ENCODE peak calls at places on chromosomes 2 and 18, in nine cellular contexts. G is PC-9, C is hepatocyte, Q is right atrium auricular region, L is brain microvascular endothelial cell, W is heart right ventricle, X is ovary, P is skeletal muscle cell, E is AG10803. V is an unnamed sample.

GRCh38 chr2:205367536-205367935 is 314.8 kb upstream of the NRP2 start:
- DNase-seq in Q (no peak), X (no peak), L (no peak), E (no peak), W (no peak), P (no peak), C (no peak), G (no peak), V (no peak)

GRCh38 chr2:63078852-63079606 is 28.4 kb downstream of the OTX1 start:
- DNase-seq in P (no peak), L (no peak), W (no peak), Q (no peak), E (no peak), C (no peak), X (no peak), G (no peak), V (no peak)

GRCh38 chr2:241108271-241109209 is 6.5 kb upstream of the MTERF4 start:
- DNase-seq in L (no peak), X (no peak), E (no peak), W (no peak), G (no peak), P (no peak), C (no peak), Q (no peak), V (no peak)

GRCh38 chr18:70166668-70167067 is 38.8 kb downstream of the RTTN start:
- DNase-seq in P (no peak), C (no peak), W (no peak), G (no peak), E (no peak), Q (no peak), X (no peak), L (no peak), V (no peak)

GRCh38 chr2:32748158-32748557 is 120.3 kb downstream of the TTC27 start:
- DNase-seq in X (no peak), P (no peak), G (no peak), C (no peak), Q (no peak), L (no peak), W (no peak), E (no peak), V (no peak)

GRCh38 chr18:30545393-30545792 is 497.1 kb downstream of the DSC3 start:
- DNase-seq in E (no peak), Q (no peak), P (no peak), W (no peak), C (no peak), L (no peak), X (no peak), G (no peak), V (no peak)

GRCh38 chr2:190805843-190806242 is 74.8 kb upstream of the GLS start:
- DNase-seq in Q (no peak), L (no peak), E (no peak), X (no peak), P (no peak), W (no peak), C (no peak), G (no peak), V (no peak)

GRCh38 chr2:213246665-213247281 is 37.5 kb upstream of the SPAG16 start:
- DNase-seq in W (no peak), X (no peak), L (no peak), P (no peak), Q (no peak), C (peak), G (peak), E (peak), V (no peak)

GRCh38 chr18:73942081-73942625 is 205.5 kb downstream of the FBXO15 start:
- DNase-seq in W (no peak), C (no peak), X (no peak), L (no peak), Q (peak), E (no peak), G (no peak), P (no peak), V (no peak)

GRCh38 chr2:232309592-232309991 is 69.0 kb upstream of the ALPP start:
- DNase-seq in E (no peak), P (no peak), X (no peak), C (no peak), L (no peak), W (no peak), Q (no peak), G (no peak), V (no peak)

DNA sequence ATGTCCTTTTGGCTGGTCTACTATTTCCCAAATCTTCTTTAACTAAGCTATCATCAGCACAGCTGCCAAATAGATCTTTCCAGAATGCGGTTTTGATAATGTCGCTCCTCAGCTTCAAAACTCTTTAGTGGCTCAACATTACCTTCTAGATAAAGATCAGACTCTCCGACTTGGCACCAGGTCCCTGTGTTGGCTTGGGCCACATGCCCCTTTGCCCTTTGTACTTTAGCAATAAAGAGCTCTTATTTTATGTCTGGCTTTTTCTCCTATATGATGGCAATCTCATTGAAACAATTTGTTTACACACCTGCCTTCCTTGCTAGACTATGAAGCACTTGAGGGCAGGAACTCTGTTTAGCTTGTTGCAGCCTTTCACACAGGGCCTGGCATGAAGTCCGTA is 128.9 kb upstream of the GATA6 start:
- DNase-seq in C (no peak), X (no peak), P (no peak), Q (no peak), E (no peak), L (no peak), G (no peak), W (no peak), V (no peak)
- H3K4me3 ChIP-seq in C (no peak), X (no peak), P (no peak), Q (no peak), E (no peak), L (no peak), G (no peak), W (no peak), V (no peak)

GRCh38 chr2:128396946-128397345 is 78.3 kb upstream of the HS6ST1 start:
- DNase-seq in E (no peak), L (no peak), C (no peak), P (no peak), Q (no peak), X (no peak), W (no peak), G (peak), V (no peak)
- H3K4me3 ChIP-seq in E (no peak), L (no peak), C (no peak), P (no peak), Q (no peak), X (no peak), W (no peak), G (no peak), V (no peak)

GRCh38 chr18:3457261-3457724 is 7.3 kb downstream of the TGIF1 start:
- DNase-seq in G (no peak), W (no peak), X (no peak), L (no peak), P (no peak), C (no peak), E (no peak), Q (no peak), V (no peak)

GRCh38 chr18:3458378-3458777 is 8.4 kb downstream of the TGIF1 start:
- DNase-seq in C (no peak), Q (no peak), W (no peak), P (no peak), G (no peak), E (no peak), X (no peak), L (no peak), V (no peak)

GRCh38 chr18:3455090-3455640 is 5.2 kb downstream of the TGIF1 start:
- DNase-seq in X (no peak), L (no peak), P (no peak), C (no peak), E (no peak), Q (no peak), G (no peak), W (no peak), V (no peak)

GRCh38 chr18:3455938-3456685 is 6.1 kb downstream of the TGIF1 start:
- DNase-seq in X (no peak), E (peak), G (peak), C (peak), L (no peak), Q (no peak), P (no peak), W (no peak), V (no peak)

GRCh38 chr18:3456686-3457069 is 6.7 kb downstream of the TGIF1 start:
- DNase-seq in W (no peak), C (peak), Q (no peak), G (no peak), L (no peak), P (no peak), E (no peak), X (no peak), V (no peak)
- H3K4me3 ChIP-seq in W (no peak), C (no peak), Q (no peak), G (no peak), L (no peak), P (no peak), E (no peak), X (no peak), V (no peak)

GRCh38 chr2:84881581-84882414 is 914 bp upstream of the TRABD2A start:
- DNase-seq in L (peak), C (peak), W (peak), X (peak), E (peak), P (no peak), G (peak), Q (peak), V (peak)
- H3K4me3 ChIP-seq in L (peak), C (peak), W (peak), X (peak), E (peak), P (peak), G (peak), Q (peak), V (peak)

V was measured in ascending aorta.